ENCODE peak calls at places on chromosomes 2 and 18, in eight cellular contexts. One of them, this sample, is unnamed.

GRCh38 chr2:100621371-100621910 is 58.6 kb downstream of the PDCL3 start:
- DNase-seq in neural progenitor cell: no peak
- DNase-seq in effector memory CD4-positive, alpha-beta T cell: no peak
- DNase-seq in HEK293T: no peak
- DNase-seq in endothelial cell: no peak
- DNase-seq in GM06990: no peak
- DNase-seq in hypothalamus: no peak
- DNase-seq in H54: no peak
- DNase-seq in this sample: no peak

GRCh38 chr2:172848549-172848948 is 112.9 kb downstream of the RAPGEF4 start:
- DNase-seq in neural progenitor cell: no peak
- DNase-seq in effector memory CD4-positive, alpha-beta T cell: no peak
- DNase-seq in HEK293T: no peak
- DNase-seq in endothelial cell: no peak
- DNase-seq in GM06990: no peak
- DNase-seq in hypothalamus: no peak
- DNase-seq in H54: no peak
- DNase-seq in this sample: no peak

GRCh38 chr2:33766175-33766574 is 167.1 kb upstream of the FAM98A start:
- DNase-seq in neural progenitor cell: no peak
- DNase-seq in effector memory CD4-positive, alpha-beta T cell: no peak
- DNase-seq in HEK293T: no peak
- DNase-seq in endothelial cell: no peak
- DNase-seq in GM06990: no peak
- DNase-seq in hypothalamus: no peak
- DNase-seq in H54: no peak
- DNase-seq in this sample: no peak

GRCh38 chr2:10325278-10326145 is 22.8 kb downstream of the HPCAL1 start:
- DNase-seq in neural progenitor cell: no peak
- DNase-seq in effector memory CD4-positive, alpha-beta T cell: no peak
- DNase-seq in HEK293T: no peak
- DNase-seq in endothelial cell: no peak
- DNase-seq in GM06990: no peak
- DNase-seq in hypothalamus: no peak
- DNase-seq in H54: no peak
- DNase-seq in this sample: no peak

GRCh38 chr2:69644506-69644979 is 1.0 kb upstream of the AAK1 start:
- DNase-seq in neural progenitor cell: no peak
- DNase-seq in effector memory CD4-positive, alpha-beta T cell: no peak
- DNase-seq in HEK293T: no peak
- DNase-seq in endothelial cell: no peak
- DNase-seq in GM06990: no peak
- DNase-seq in hypothalamus: peak
- DNase-seq in H54: no peak
- DNase-seq in this sample: no peak

GRCh38 chr2:15673919-15674636 is 82.4 kb downstream of the DDX1 start:
- DNase-seq in neural progenitor cell: peak
- DNase-seq in effector memory CD4-positive, alpha-beta T cell: no peak
- DNase-seq in HEK293T: no peak
- DNase-seq in endothelial cell: no peak
- DNase-seq in GM06990: no peak
- DNase-seq in hypothalamus: no peak
- DNase-seq in H54: no peak
- DNase-seq in this sample: peak

GRCh38 chr2:152585830-152586484 is 131.3 kb downstream of the PRPF40A start:
- DNase-seq in neural progenitor cell: no peak
- DNase-seq in effector memory CD4-positive, alpha-beta T cell: no peak
- DNase-seq in HEK293T: no peak
- DNase-seq in endothelial cell: no peak
- DNase-seq in GM06990: no peak
- DNase-seq in hypothalamus: peak
- DNase-seq in H54: peak
- DNase-seq in this sample: peak

GRCh38 chr2:20430461-20431302 is 16.2 kb upstream of the RHOB start:
- DNase-seq in neural progenitor cell: no peak
- DNase-seq in effector memory CD4-positive, alpha-beta T cell: no peak
- DNase-seq in HEK293T: no peak
- DNase-seq in endothelial cell: no peak
- DNase-seq in GM06990: no peak
- DNase-seq in hypothalamus: no peak
- DNase-seq in H54: no peak
- DNase-seq in this sample: no peak

GRCh38 chr2:85924522-85924921 is 35.7 kb upstream of the ST3GAL5 start:
- DNase-seq in neural progenitor cell: no peak
- DNase-seq in effector memory CD4-positive, alpha-beta T cell: no peak
- DNase-seq in HEK293T: no peak
- DNase-seq in endothelial cell: no peak
- DNase-seq in GM06990: no peak
- DNase-seq in hypothalamus: peak
- DNase-seq in H54: no peak
- DNase-seq in this sample: no peak

GRCh38 chr2:164831180-164831579 is 10.4 kb downstream of the COBLL1 start:
- DNase-seq in neural progenitor cell: no peak
- DNase-seq in effector memory CD4-positive, alpha-beta T cell: no peak
- DNase-seq in HEK293T: no peak
- DNase-seq in endothelial cell: no peak
- DNase-seq in GM06990: no peak
- DNase-seq in hypothalamus: no peak
- DNase-seq in H54: no peak
- DNase-seq in this sample: no peak

GRCh38 chr18:51767293-51767692 is 569.8 kb upstream of the MEX3C start:
- DNase-seq in neural progenitor cell: no peak
- DNase-seq in effector memory CD4-positive, alpha-beta T cell: no peak
- DNase-seq in HEK293T: no peak
- DNase-seq in endothelial cell: no peak
- DNase-seq in GM06990: peak
- DNase-seq in hypothalamus: no peak
- DNase-seq in H54: no peak
- DNase-seq in this sample: no peak

GRCh38 chr2:156615836-156616322 is 179.7 kb downstream of the GPD2 start:
- DNase-seq in neural progenitor cell: no peak
- DNase-seq in effector memory CD4-positive, alpha-beta T cell: no peak
- DNase-seq in HEK293T: no peak
- DNase-seq in endothelial cell: no peak
- DNase-seq in GM06990: no peak
- DNase-seq in hypothalamus: no peak
- DNase-seq in H54: no peak
- DNase-seq in this sample: no peak

GRCh38 chr2:191296083-191297006 is 51.1 kb downstream of the MYO1B start:
- DNase-seq in neural progenitor cell: no peak
- DNase-seq in effector memory CD4-positive, alpha-beta T cell: no peak
- DNase-seq in HEK293T: no peak
- DNase-seq in endothelial cell: no peak
- DNase-seq in GM06990: no peak
- DNase-seq in hypothalamus: no peak
- DNase-seq in H54: no peak
- DNase-seq in this sample: no peak

GRCh38 chr18:46424898-46425297 is 232.1 kb downstream of the LOXHD1 start:
- DNase-seq in neural progenitor cell: peak
- DNase-seq in effector memory CD4-positive, alpha-beta T cell: no peak
- DNase-seq in HEK293T: no peak
- DNase-seq in endothelial cell: no peak
- DNase-seq in GM06990: no peak
- DNase-seq in hypothalamus: no peak
- DNase-seq in H54: no peak
- DNase-seq in this sample: no peak

GRCh38 chr2:190050001-190050400 is 12.5 kb downstream of the MSTN start:
- DNase-seq in neural progenitor cell: no peak
- DNase-seq in effector memory CD4-positive, alpha-beta T cell: no peak
- DNase-seq in HEK293T: peak
- DNase-seq in endothelial cell: no peak
- DNase-seq in GM06990: no peak
- DNase-seq in hypothalamus: no peak
- DNase-seq in H54: no peak
- DNase-seq in this sample: peak

GRCh38 chr2:239266779-239267410 is 133.9 kb downstream of the HDAC4 start:
- DNase-seq in neural progenitor cell: no peak
- DNase-seq in effector memory CD4-positive, alpha-beta T cell: no peak
- DNase-seq in HEK293T: no peak
- DNase-seq in endothelial cell: no peak
- DNase-seq in GM06990: peak
- DNase-seq in hypothalamus: no peak
- DNase-seq in H54: no peak
- DNase-seq in this sample: no peak

GRCh38 chr18:35010156-35010555 is 31.1 kb upstream of the MAPRE2 start:
- DNase-seq in neural progenitor cell: no peak
- DNase-seq in effector memory CD4-positive, alpha-beta T cell: no peak
- DNase-seq in HEK293T: no peak
- DNase-seq in endothelial cell: no peak
- DNase-seq in GM06990: no peak
- DNase-seq in hypothalamus: no peak
- DNase-seq in H54: no peak
- DNase-seq in this sample: no peak

GRCh38 chr18:8091042-8091441 is 518.2 kb upstream of the RAB12 start:
- DNase-seq in neural progenitor cell: no peak
- DNase-seq in effector memory CD4-positive, alpha-beta T cell: no peak
- DNase-seq in HEK293T: no peak
- DNase-seq in endothelial cell: no peak
- DNase-seq in GM06990: no peak
- DNase-seq in hypothalamus: no peak
- DNase-seq in H54: no peak
- DNase-seq in this sample: no peak

GRCh38 chr18:67194886-67195285 is 321.6 kb downstream of the DSEL start:
- DNase-seq in neural progenitor cell: peak
- DNase-seq in effector memory CD4-positive, alpha-beta T cell: no peak
- DNase-seq in HEK293T: no peak
- DNase-seq in endothelial cell: peak
- DNase-seq in GM06990: no peak
- DNase-seq in hypothalamus: no peak
- DNase-seq in H54: no peak
- DNase-seq in this sample: no peak

GRCh38 chr2:233029321-233029720 is 3.2 kb upstream of the NEU2 start:
- DNase-seq in neural progenitor cell: no peak
- DNase-seq in effector memory CD4-positive, alpha-beta T cell: no peak
- DNase-seq in HEK293T: no peak
- DNase-seq in endothelial cell: no peak
- DNase-seq in GM06990: no peak
- DNase-seq in hypothalamus: no peak
- DNase-seq in H54: peak
- DNase-seq in this sample: no peak

GRCh38 chr2:36355157-36355889 is at the start of gene CRIM1:
- DNase-seq in neural progenitor cell: peak
- DNase-seq in effector memory CD4-positive, alpha-beta T cell: peak
- DNase-seq in HEK293T: peak
- DNase-seq in endothelial cell: peak
- DNase-seq in GM06990: peak
- DNase-seq in hypothalamus: peak
- DNase-seq in H54: peak
- DNase-seq in this sample: peak

GRCh38 chr2:122210898-122211605 is 455.6 kb downstream of the TSN start:
- DNase-seq in neural progenitor cell: no peak
- DNase-seq in effector memory CD4-positive, alpha-beta T cell: no peak
- DNase-seq in HEK293T: no peak
- DNase-seq in endothelial cell: no peak
- DNase-seq in GM06990: no peak
- DNase-seq in hypothalamus: no peak
- DNase-seq in H54: no peak
- DNase-seq in this sample: no peak

GRCh38 chr2:19140463-19141208 is 217.8 kb downstream of the OSR1 start:
- DNase-seq in neural progenitor cell: no peak
- DNase-seq in effector memory CD4-positive, alpha-beta T cell: no peak
- DNase-seq in HEK293T: no peak
- DNase-seq in endothelial cell: no peak
- DNase-seq in GM06990: no peak
- DNase-seq in hypothalamus: no peak
- DNase-seq in H54: peak
- DNase-seq in this sample: no peak

GRCh38 chr2:173432049-173432754 is 77.5 kb downstream of the CDCA7 start:
- DNase-seq in neural progenitor cell: no peak
- DNase-seq in effector memory CD4-positive, alpha-beta T cell: no peak
- DNase-seq in HEK293T: no peak
- DNase-seq in endothelial cell: no peak
- DNase-seq in GM06990: no peak
- DNase-seq in hypothalamus: no peak
- DNase-seq in H54: no peak
- DNase-seq in this sample: no peak

GRCh38 chr2:18187214-18187613 is 308.7 kb downstream of the KCNS3 start:
- DNase-seq in neural progenitor cell: no peak
- DNase-seq in effector memory CD4-positive, alpha-beta T cell: no peak
- DNase-seq in HEK293T: no peak
- DNase-seq in endothelial cell: no peak
- DNase-seq in GM06990: no peak
- DNase-seq in hypothalamus: no peak
- DNase-seq in H54: no peak
- DNase-seq in this sample: no peak

GRCh38 chr18:23234619-23235018 is 99.3 kb downstream of the CABLES1 start:
- DNase-seq in neural progenitor cell: no peak
- DNase-seq in effector memory CD4-positive, alpha-beta T cell: no peak
- DNase-seq in HEK293T: no peak
- DNase-seq in endothelial cell: no peak
- DNase-seq in GM06990: no peak
- DNase-seq in hypothalamus: no peak
- DNase-seq in H54: no peak
- DNase-seq in this sample: no peak

GRCh38 chr2:235458839-235459273 is 35.0 kb upstream of the AGAP1 start:
- DNase-seq in neural progenitor cell: no peak
- DNase-seq in effector memory CD4-positive, alpha-beta T cell: no peak
- DNase-seq in HEK293T: no peak
- DNase-seq in endothelial cell: peak
- DNase-seq in GM06990: no peak
- DNase-seq in hypothalamus: no peak
- DNase-seq in H54: no peak
- DNase-seq in this sample: no peak

GRCh38 chr2:102558463-102558862 is 60.9 kb upstream of the SLC9A2 start:
- DNase-seq in neural progenitor cell: no peak
- DNase-seq in effector memory CD4-positive, alpha-beta T cell: no peak
- DNase-seq in HEK293T: no peak
- DNase-seq in endothelial cell: no peak
- DNase-seq in GM06990: no peak
- DNase-seq in hypothalamus: no peak
- DNase-seq in H54: no peak
- DNase-seq in this sample: no peak

GRCh38 chr2:425947-426346 is 138.1 kb upstream of the ALKAL2 start:
- DNase-seq in neural progenitor cell: no peak
- DNase-seq in effector memory CD4-positive, alpha-beta T cell: no peak
- DNase-seq in HEK293T: no peak
- DNase-seq in endothelial cell: no peak
- DNase-seq in GM06990: no peak
- DNase-seq in hypothalamus: no peak
- DNase-seq in H54: no peak
- DNase-seq in this sample: no peak

This sample was measured in SK-N-DZ.